ENCODE peak calls at places on chromosomes 13 and 19, in ten cellular contexts. Z, S, C, N, O, G, V, Y, A and Q are unnamed samples.
A peak's percentile ranks its signal among the peaks of the same experiment; 100 is the strongest.

GRCh38 chr13:97621025-97621424 is 187.1 kb downstream of the RAP2A start:
- DNase-seq in Z (no peak), S (no peak), C (no peak), N (no peak), O (no peak), G (no peak), V (no peak), Y (no peak), A (no peak), Q (no peak)

GRCh38 chr13:29702912-29703351 is 107.4 kb upstream of the SLC7A1 start:
- DNase-seq in Z (peak; percentile 91), S (peak; percentile 69), C (no peak), N (peak; percentile 92), O (no peak), G (peak; percentile 7), V (no peak), Y (peak; percentile 76), A (peak; percentile 14), Q (peak; percentile 84)

GRCh38 chr19:3593156-3593555 is 7.9 kb downstream of the GIPC3 start:
- DNase-seq in Z (no peak), S (no peak), C (peak; percentile 47), N (no peak), O (no peak), G (no peak), V (no peak), Y (no peak), A (no peak), Q (no peak)

GRCh38 chr13:30847697-30848307 is 58.3 kb upstream of the MEDAG start:
- DNase-seq in Z (peak; percentile 90), S (peak; percentile 99), C (no peak), N (peak; percentile 100), O (no peak), G (no peak), V (no peak), Y (peak; percentile 100), A (no peak), Q (peak; percentile 75)

GRCh38 chr19:11208526-11209471 is 11.5 kb upstream of the KANK2 start:
- DNase-seq in Z (no peak), S (no peak), C (peak; percentile 86), N (no peak), O (no peak), G (no peak), V (no peak), Y (no peak), A (peak; percentile 46), Q (no peak)

GRCh38 chr19:35168261-35168660 is 13.7 kb downstream of the FXYD5 start:
- DNase-seq in Z (no peak), S (no peak), C (no peak), N (no peak), O (no peak), G (no peak), V (no peak), Y (no peak), A (no peak), Q (peak; percentile 78)

GRCh38 chr19:1874554-1875185 is 10.6 kb downstream of the ABHD17A start:
- DNase-seq in Z (no peak), S (no peak), C (no peak), N (peak; percentile 53), O (no peak), G (no peak), V (no peak), Y (no peak), A (no peak), Q (no peak)

GRCh38 chr19:5695649-5696195 is 5.6 kb downstream of the RPL36 start:
- DNase-seq in Z (no peak), S (no peak), C (peak; percentile 51), N (no peak), O (no peak), G (no peak), V (no peak), Y (no peak), A (no peak), Q (no peak)

GRCh38 chr19:29215322-29215845 is 2.4 kb upstream of the UQCRFS1 start:
- DNase-seq in Z (no peak), S (no peak), C (no peak), N (no peak), O (no peak), G (no peak), V (no peak), Y (no peak), A (no peak), Q (no peak)

GRCh38 chr19:9847087-9847671 is 12.1 kb downstream of the PIN1 start:
- DNase-seq in Z (peak; percentile 93), S (peak; percentile 97), C (peak; percentile 78), N (peak; percentile 94), O (no peak), G (no peak), V (peak; percentile 50), Y (peak; percentile 95), A (peak; percentile 19), Q (peak; percentile 71)

DNA sequence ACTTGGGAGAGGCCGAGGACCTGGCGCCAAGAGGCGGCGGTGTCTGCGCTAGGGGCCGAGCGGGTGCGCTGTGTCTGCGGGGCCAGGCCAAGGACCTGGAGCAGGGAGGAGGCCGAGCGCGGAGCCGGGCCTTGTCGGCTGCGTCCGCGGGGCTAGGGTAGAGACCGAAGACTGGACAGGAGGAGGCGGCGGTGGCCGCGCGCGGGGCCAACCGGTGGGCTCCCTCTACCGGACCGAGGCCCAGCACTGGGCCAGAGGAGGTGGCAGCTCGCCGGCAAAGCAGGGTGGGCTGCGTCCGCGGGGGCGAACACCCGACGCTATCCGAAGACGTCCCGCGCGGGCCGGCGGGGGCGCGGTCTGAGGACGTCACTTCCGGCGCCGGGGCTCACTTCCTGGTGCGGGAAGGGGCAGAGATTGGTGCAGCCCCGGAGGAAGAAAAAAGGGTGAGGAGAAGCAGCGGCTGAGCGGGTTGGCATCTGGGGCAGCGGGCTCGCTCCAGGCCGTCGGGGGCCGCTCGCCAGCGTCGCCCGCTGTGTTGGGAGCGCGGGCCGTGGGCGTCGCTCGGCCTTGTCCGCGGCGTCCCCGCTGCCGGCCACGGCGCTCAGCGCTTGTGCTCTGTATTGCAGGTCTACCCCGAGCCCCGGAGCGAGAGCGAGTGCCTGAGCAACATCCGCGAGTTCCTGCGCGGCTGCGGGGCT is 38.3 kb downstream of the ARHGEF7 start:
- DNase-seq in Z (peak; percentile 90), S (peak; percentile 89), C (peak; percentile 100), N (peak; percentile 85), O (peak; percentile 94), G (peak; percentile 84), V (peak; percentile 94), Y (peak; percentile 90), A (peak; percentile 91), Q (peak; percentile 80)
- TF ChIP-seq CTCF in Z (no peak), S (peak; percentile 49), C (peak; percentile 37), N (peak; percentile 3), O (peak; percentile 21), G (no peak), V (no peak), Y (peak; percentile 34), A (peak; percentile 0), Q (no peak)

GRCh38 chr19:18895038-18895827 is 725 bp downstream of the CERS1 start:
- DNase-seq in Z (peak; percentile 23), S (no peak), C (peak; percentile 85), N (peak; percentile 24), O (no peak), G (peak; percentile 33), V (peak; percentile 77), Y (peak; percentile 31), A (peak; percentile 69), Q (no peak)
- TF ChIP-seq CTCF in Z (peak; percentile 26), S (peak; percentile 36), C (peak; percentile 47), N (peak; percentile 43), O (peak; percentile 32), G (no peak), V (peak; percentile 48), Y (no peak), A (peak; percentile 54), Q (peak; percentile 41)

DNA sequence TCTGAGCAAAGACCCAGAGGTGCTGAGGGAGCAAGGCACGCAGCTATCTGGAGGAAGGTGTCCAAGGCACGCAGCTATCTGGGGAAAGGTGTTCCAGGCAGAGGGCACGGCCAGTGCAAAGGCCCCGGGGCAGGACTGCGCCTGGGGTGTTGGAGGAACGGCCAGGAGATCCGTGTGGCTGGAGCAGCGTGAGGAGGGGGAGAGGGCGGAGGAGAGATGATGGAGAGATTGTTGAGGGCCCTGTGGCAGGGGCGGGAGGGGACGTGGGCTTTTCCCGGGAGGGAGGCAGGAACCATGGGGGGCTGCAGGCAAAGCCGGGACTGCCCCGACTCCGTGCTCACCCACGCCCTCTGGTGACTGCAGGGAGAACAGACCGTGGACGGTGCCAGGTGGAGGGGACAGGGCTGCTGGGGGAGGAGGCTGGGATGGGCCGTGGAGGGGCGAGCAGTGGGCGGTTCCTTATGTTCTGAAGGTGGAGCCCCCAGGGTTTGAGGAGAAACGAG is 13.3 kb upstream of the MISP start:
- DNase-seq in Z (no peak), S (peak; percentile 16), C (peak; percentile 83), N (no peak), O (peak; percentile 67), G (no peak), V (peak; percentile 72), Y (peak; percentile 15), A (peak; percentile 65), Q (no peak)
- TF ChIP-seq CTCF in Z (peak; percentile 55), S (peak; percentile 60), C (peak; percentile 56), N (peak; percentile 70), O (peak; percentile 56), G (no peak), V (peak; percentile 47), Y (peak; percentile 41), A (peak; percentile 61), Q (peak; percentile 63)

GRCh38 chr19:49407079-49407478 is 16.2 kb downstream of the PTH2 start:
- DNase-seq in Z (no peak), S (no peak), C (no peak), N (no peak), O (no peak), G (no peak), V (no peak), Y (no peak), A (no peak), Q (no peak)
- TF ChIP-seq CTCF in Z (no peak), S (no peak), C (no peak), N (no peak), O (no peak), G (no peak), V (no peak), Y (no peak), A (no peak), Q (no peak)

GRCh38 chr19:7748756-7749155 is 1.4 kb upstream of the CD209 start:
- DNase-seq in Z (no peak), S (peak; percentile 7), C (no peak), N (peak; percentile 5), O (no peak), G (no peak), V (no peak), Y (no peak), A (no peak), Q (peak; percentile 25)
- TF ChIP-seq CTCF in Z (peak; percentile 13), S (no peak), C (no peak), N (no peak), O (no peak), G (no peak), V (no peak), Y (no peak), A (no peak), Q (peak; percentile 59)

GRCh38 chr13:88068975-88069374 is 397.8 kb downstream of the SLITRK5 start:
- DNase-seq in Z (no peak), S (no peak), C (no peak), N (no peak), O (no peak), G (no peak), V (peak; percentile 26), Y (no peak), A (no peak), Q (no peak)
- TF ChIP-seq CTCF in Z (no peak), S (no peak), C (no peak), N (no peak), O (no peak), G (no peak), V (no peak), Y (no peak), A (peak; percentile 12), Q (peak; percentile 20)